ENCODE peak calls at places on chromosomes 5 and 9, in five cellular contexts. One of them, this sample, is unnamed.

GRCh38 chr5:90161399-90161798 is 248.2 kb downstream of the CETN3 start:
- DNase-seq in cardiac fibroblast: peak
- DNase-seq in Caco-2: peak
- DNase-seq in body of pancreas: peak
- DNase-seq in HCT116: peak
- DNase-seq in this sample: peak

GRCh38 chr9:83972286-83972685 is 7.7 kb downstream of the HNRNPK start:
- DNase-seq in cardiac fibroblast: no peak
- DNase-seq in Caco-2: no peak
- DNase-seq in body of pancreas: no peak
- DNase-seq in HCT116: no peak
- DNase-seq in this sample: no peak

GRCh38 chr9:129455151-129455995 is 165.5 kb downstream of the C9orf50 start:
- DNase-seq in cardiac fibroblast: no peak
- DNase-seq in Caco-2: no peak
- DNase-seq in body of pancreas: no peak
- DNase-seq in HCT116: no peak
- DNase-seq in this sample: no peak

GRCh38 chr5:135629164-135629563 is 50.4 kb upstream of the CXCL14 start:
- DNase-seq in cardiac fibroblast: no peak
- DNase-seq in Caco-2: peak
- DNase-seq in body of pancreas: no peak
- DNase-seq in HCT116: no peak
- DNase-seq in this sample: no peak

GRCh38 chr9:2506310-2506709 is 115.3 kb upstream of the VLDLR start:
- DNase-seq in cardiac fibroblast: no peak
- DNase-seq in Caco-2: no peak
- DNase-seq in body of pancreas: no peak
- DNase-seq in HCT116: no peak
- DNase-seq in this sample: no peak

GRCh38 chr5:31639488-31640011 is 619 bp downstream of the PDZD2 start:
- DNase-seq in cardiac fibroblast: no peak
- DNase-seq in Caco-2: no peak
- DNase-seq in body of pancreas: no peak
- DNase-seq in HCT116: no peak
- DNase-seq in this sample: no peak

GRCh38 chr5:178241259-178241658 is 8.7 kb upstream of the PHYKPL start:
- DNase-seq in cardiac fibroblast: no peak
- DNase-seq in Caco-2: no peak
- DNase-seq in body of pancreas: peak
- DNase-seq in HCT116: no peak
- DNase-seq in this sample: no peak

GRCh38 chr9:103397868-103398600 is 402.9 kb downstream of the CYLC2 start:
- DNase-seq in cardiac fibroblast: peak
- DNase-seq in Caco-2: peak
- DNase-seq in body of pancreas: peak
- DNase-seq in HCT116: peak
- DNase-seq in this sample: peak

GRCh38 chr5:62560786-62561185 is 17.8 kb upstream of the LRRC70 start:
- DNase-seq in cardiac fibroblast: no peak
- DNase-seq in Caco-2: no peak
- DNase-seq in body of pancreas: no peak
- DNase-seq in HCT116: no peak
- DNase-seq in this sample: no peak

GRCh38 chr5:150653145-150653761 is 7.8 kb upstream of the MYOZ3 start:
- DNase-seq in cardiac fibroblast: peak
- DNase-seq in Caco-2: no peak
- DNase-seq in body of pancreas: no peak
- DNase-seq in HCT116: no peak
- DNase-seq in this sample: no peak

GRCh38 chr9:18256574-18256973 is 217.4 kb upstream of the ADAMTSL1 start:
- DNase-seq in cardiac fibroblast: peak
- DNase-seq in Caco-2: no peak
- DNase-seq in body of pancreas: no peak
- DNase-seq in HCT116: no peak
- DNase-seq in this sample: peak

GRCh38 chr5:75603421-75603820 is 7.8 kb upstream of the ANKDD1B start:
- DNase-seq in cardiac fibroblast: no peak
- DNase-seq in Caco-2: no peak
- DNase-seq in body of pancreas: no peak
- DNase-seq in HCT116: no peak
- DNase-seq in this sample: peak

GRCh38 chr5:153704110-153704509 is 213.6 kb downstream of the GRIA1 start:
- DNase-seq in cardiac fibroblast: no peak
- DNase-seq in Caco-2: no peak
- DNase-seq in body of pancreas: no peak
- DNase-seq in HCT116: no peak
- DNase-seq in this sample: no peak

GRCh38 chr5:68187268-68188055 is 28.1 kb upstream of the PIK3R1 start:
- DNase-seq in cardiac fibroblast: peak
- DNase-seq in Caco-2: no peak
- DNase-seq in body of pancreas: no peak
- DNase-seq in HCT116: no peak
- DNase-seq in this sample: peak

GRCh38 chr5:37005252-37005651 is 128.7 kb downstream of the NIPBL start:
- DNase-seq in cardiac fibroblast: peak
- DNase-seq in Caco-2: no peak
- DNase-seq in body of pancreas: no peak
- DNase-seq in HCT116: no peak
- DNase-seq in this sample: peak

GRCh38 chr5:178399723-178400115 is 167.1 kb upstream of the PHYKPL start:
- DNase-seq in cardiac fibroblast: no peak
- DNase-seq in Caco-2: no peak
- DNase-seq in body of pancreas: no peak
- DNase-seq in HCT116: no peak
- DNase-seq in this sample: no peak

GRCh38 chr5:91016954-91017690 is 366.0 kb downstream of the ARRDC3 start:
- DNase-seq in cardiac fibroblast: peak
- DNase-seq in Caco-2: no peak
- DNase-seq in body of pancreas: no peak
- DNase-seq in HCT116: no peak
- DNase-seq in this sample: peak

GRCh38 chr5:174832811-174833210 is 108.4 kb downstream of the MSX2 start:
- DNase-seq in cardiac fibroblast: no peak
- DNase-seq in Caco-2: no peak
- DNase-seq in body of pancreas: no peak
- DNase-seq in HCT116: no peak
- DNase-seq in this sample: no peak

GRCh38 chr5:88675758-88676636 is 207.0 kb downstream of the MEF2C start:
- DNase-seq in cardiac fibroblast: peak
- DNase-seq in Caco-2: no peak
- DNase-seq in body of pancreas: peak
- DNase-seq in HCT116: peak
- DNase-seq in this sample: peak

GRCh38 chr5:107557051-107557658 is 113.6 kb downstream of the EFNA5 start:
- DNase-seq in cardiac fibroblast: no peak
- DNase-seq in Caco-2: peak
- DNase-seq in body of pancreas: peak
- DNase-seq in HCT116: peak
- DNase-seq in this sample: no peak

GRCh38 chr5:1728846-1729245 is 70.8 kb downstream of the MRPL36 start:
- DNase-seq in cardiac fibroblast: no peak
- DNase-seq in Caco-2: no peak
- DNase-seq in body of pancreas: no peak
- DNase-seq in HCT116: no peak
- DNase-seq in this sample: no peak

GRCh38 chr5:132394681-132395259 is 25.3 kb downstream of the SLC22A5 start:
- DNase-seq in cardiac fibroblast: no peak
- DNase-seq in Caco-2: no peak
- DNase-seq in body of pancreas: no peak
- DNase-seq in HCT116: no peak
- DNase-seq in this sample: no peak

GRCh38 chr9:92736816-92737606 is 27.6 kb downstream of the BICD2 start:
- DNase-seq in cardiac fibroblast: peak
- DNase-seq in Caco-2: no peak
- DNase-seq in body of pancreas: no peak
- DNase-seq in HCT116: no peak
- DNase-seq in this sample: peak

GRCh38 chr5:146528232-146528631 is 12.2 kb upstream of the GPR151 start:
- DNase-seq in cardiac fibroblast: peak
- DNase-seq in Caco-2: no peak
- DNase-seq in body of pancreas: no peak
- DNase-seq in HCT116: no peak
- DNase-seq in this sample: peak

GRCh38 chr9:4769321-4770080 is 23.2 kb upstream of the RCL1 start:
- DNase-seq in cardiac fibroblast: peak
- DNase-seq in Caco-2: no peak
- DNase-seq in body of pancreas: no peak
- DNase-seq in HCT116: no peak
- DNase-seq in this sample: peak

GRCh38 chr5:14009575-14009974 is 65.1 kb upstream of the DNAH5 start:
- DNase-seq in cardiac fibroblast: no peak
- DNase-seq in Caco-2: no peak
- DNase-seq in body of pancreas: no peak
- DNase-seq in HCT116: no peak
- DNase-seq in this sample: no peak

GRCh38 chr5:42811591-42812392 is at the start of gene SELENOP:
- DNase-seq in cardiac fibroblast: peak
- DNase-seq in Caco-2: peak
- DNase-seq in body of pancreas: peak
- DNase-seq in HCT116: peak
- DNase-seq in this sample: peak

GRCh38 chr5:106415541-106415940 is 1255.2 kb downstream of the EFNA5 start:
- DNase-seq in cardiac fibroblast: peak
- DNase-seq in Caco-2: no peak
- DNase-seq in body of pancreas: no peak
- DNase-seq in HCT116: no peak
- DNase-seq in this sample: peak

GRCh38 chr9:36486933-36487481 is 85.7 kb upstream of the MELK start:
- DNase-seq in cardiac fibroblast: peak
- DNase-seq in Caco-2: peak
- DNase-seq in body of pancreas: peak
- DNase-seq in HCT116: no peak
- DNase-seq in this sample: peak

GRCh38 chr5:115497200-115497599 is 47.4 kb downstream of the FEM1C start:
- DNase-seq in cardiac fibroblast: no peak
- DNase-seq in Caco-2: no peak
- DNase-seq in body of pancreas: no peak
- DNase-seq in HCT116: no peak
- DNase-seq in this sample: no peak

GRCh38 chr5:159010611-159011497 is 88.9 kb downstream of the EBF1 start:
- DNase-seq in cardiac fibroblast: peak
- DNase-seq in Caco-2: no peak
- DNase-seq in body of pancreas: no peak
- DNase-seq in HCT116: no peak
- DNase-seq in this sample: peak

GRCh38 chr5:177130211-177131018 is 3.2 kb upstream of the NSD1 start:
- DNase-seq in cardiac fibroblast: peak
- DNase-seq in Caco-2: peak
- DNase-seq in body of pancreas: no peak
- DNase-seq in HCT116: no peak
- DNase-seq in this sample: no peak
- H3K4me3 ChIP-seq in cardiac fibroblast: no peak
- H3K4me3 ChIP-seq in Caco-2: no peak
- H3K4me3 ChIP-seq in body of pancreas: no peak
- H3K4me3 ChIP-seq in HCT116: no peak
- H3K4me3 ChIP-seq in this sample: no peak

GRCh38 chr5:95891499-95891898 is 69.0 kb upstream of the GLRX start:
- DNase-seq in cardiac fibroblast: no peak
- DNase-seq in Caco-2: no peak
- DNase-seq in body of pancreas: no peak
- DNase-seq in HCT116: no peak
- DNase-seq in this sample: no peak

GRCh38 chr5:95887977-95888376 is 65.5 kb upstream of the GLRX start:
- DNase-seq in cardiac fibroblast: no peak
- DNase-seq in Caco-2: no peak
- DNase-seq in body of pancreas: no peak
- DNase-seq in HCT116: no peak
- DNase-seq in this sample: no peak

GRCh38 chr5:95895771-95896170 is 65.9 kb downstream of the ELL2 start:
- DNase-seq in cardiac fibroblast: peak
- DNase-seq in Caco-2: no peak
- DNase-seq in body of pancreas: no peak
- DNase-seq in HCT116: no peak
- DNase-seq in this sample: peak

GRCh38 chr5:95895223-95895622 is 66.4 kb downstream of the ELL2 start:
- DNase-seq in cardiac fibroblast: no peak
- DNase-seq in Caco-2: no peak
- DNase-seq in body of pancreas: no peak
- DNase-seq in HCT116: no peak
- DNase-seq in this sample: no peak

GRCh38 chr5:95892784-95893354 is 68.8 kb downstream of the ELL2 start:
- DNase-seq in cardiac fibroblast: peak
- DNase-seq in Caco-2: peak
- DNase-seq in body of pancreas: peak
- DNase-seq in HCT116: peak
- DNase-seq in this sample: peak
- TF ChIP-seq CTCF in cardiac fibroblast: peak
- TF ChIP-seq CTCF in Caco-2: peak
- TF ChIP-seq CTCF in body of pancreas: peak
- TF ChIP-seq CTCF in HCT116: peak
- TF ChIP-seq CTCF in this sample: peak

DNA sequence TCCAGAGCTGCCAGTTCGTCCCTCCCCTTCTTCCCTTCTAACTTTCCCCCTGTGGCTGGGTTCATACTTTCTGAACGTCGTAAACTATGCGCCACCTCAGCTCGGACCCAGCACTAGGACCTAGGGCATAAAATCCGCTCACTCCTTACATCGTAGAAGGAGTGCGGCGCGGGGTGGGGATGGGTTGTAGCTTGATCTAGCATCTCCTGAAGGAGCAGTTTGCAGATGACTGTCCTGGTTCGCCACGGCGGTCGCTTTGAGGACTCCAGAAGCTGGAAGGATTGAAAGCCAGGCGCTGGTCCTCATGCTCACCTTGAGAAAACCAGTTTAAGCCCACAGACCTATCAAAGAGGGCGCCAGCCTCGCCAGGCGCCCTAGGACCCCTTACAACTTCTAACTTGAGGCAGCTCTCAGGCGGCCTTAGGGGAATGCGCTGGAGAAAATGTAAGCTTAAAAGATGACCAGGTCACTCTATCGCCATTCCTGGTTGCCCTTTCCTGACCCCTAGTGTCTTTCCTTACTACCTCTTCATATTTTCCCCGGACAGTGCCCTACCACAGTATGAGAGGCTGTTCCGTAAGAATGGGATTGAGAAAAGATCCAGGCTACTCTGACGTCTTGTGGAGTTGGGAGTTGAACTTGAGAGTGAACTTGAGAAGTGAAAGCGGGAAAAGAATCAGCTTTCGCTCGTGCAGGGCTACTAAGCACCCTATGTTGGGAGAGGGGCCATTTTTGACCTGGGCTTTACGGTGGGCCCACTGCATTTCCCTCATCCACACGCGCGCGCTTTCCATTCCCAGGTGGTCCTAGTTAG is 2.8 kb downstream of the RORB start:
- DNase-seq in cardiac fibroblast: no peak
- DNase-seq in Caco-2: no peak
- DNase-seq in body of pancreas: no peak
- DNase-seq in HCT116: no peak
- DNase-seq in this sample: no peak
- H3K4me3 ChIP-seq in cardiac fibroblast: no peak
- H3K4me3 ChIP-seq in Caco-2: no peak
- H3K4me3 ChIP-seq in body of pancreas: no peak
- H3K4me3 ChIP-seq in HCT116: no peak
- H3K4me3 ChIP-seq in this sample: peak

GRCh38 chr5:167565555-167565954 is 725.9 kb upstream of the WWC1 start:
- DNase-seq in cardiac fibroblast: peak
- DNase-seq in Caco-2: no peak
- DNase-seq in body of pancreas: no peak
- DNase-seq in HCT116: no peak
- DNase-seq in this sample: peak
- TF ChIP-seq CTCF in cardiac fibroblast: peak
- TF ChIP-seq CTCF in Caco-2: no peak
- TF ChIP-seq CTCF in body of pancreas: peak
- TF ChIP-seq CTCF in HCT116: no peak
- TF ChIP-seq CTCF in this sample: peak

This sample was measured in fibroblast of pulmonary artery.